ENCODE peak calls at places on chromosomes 4 and X, in five cellular contexts. X is AG10803, L is MM.1S, M is heart left ventricle, U is prostate gland. H is an unnamed sample.

GRCh38 chrX:69136546-69137331 is 28.5 kb downstream of the PJA1 start:
- DNase-seq in L (no peak), U (no peak), M (peak), X (no peak), H (peak)

GRCh38 chrX:133792198-133792953 is 193.0 kb downstream of the GPC3 start:
- DNase-seq in U (peak), M (peak), X (peak), L (peak), H (peak)

GRCh38 chr4:12852338-12853307 is 631.5 kb downstream of the RAB28 start:
- DNase-seq in L (peak), X (peak), M (no peak), U (peak), H (peak)

GRCh38 chr4:176883681-176884418 is 91.1 kb upstream of the VEGFC start:
- DNase-seq in U (no peak), L (no peak), X (peak), M (no peak), H (peak)

GRCh38 chr4:41835321-41835995 is 86.9 kb upstream of the PHOX2B start:
- DNase-seq in L (no peak), U (no peak), M (no peak), X (no peak), H (no peak)

GRCh38 chrX:1392376-1393130 is 640 bp upstream of the SLC25A6 start:
- DNase-seq in X (peak), L (peak), U (peak), M (peak), H (peak)

GRCh38 chr4:86307432-86307831 is 52.4 kb downstream of the MAPK10 start:
- DNase-seq in U (no peak), L (no peak), M (no peak), X (peak), H (peak)

GRCh38 chr4:55087016-55087929 is 38.1 kb downstream of the KDR start:
- DNase-seq in M (no peak), L (no peak), X (peak), U (no peak), H (peak)

GRCh38 chrX:153882086-153882498 is 3.9 kb downstream of the L1CAM start:
- DNase-seq in U (no peak), M (no peak), X (peak), L (no peak), H (no peak)

GRCh38 chrX:24465524-24465850 is 401 bp downstream of the PDK3 start:
- DNase-seq in X (no peak), M (no peak), L (no peak), U (no peak), H (no peak)
- H3K4me3 ChIP-seq in X (peak), M (peak), L (peak), U (peak), H (peak)

DNA sequence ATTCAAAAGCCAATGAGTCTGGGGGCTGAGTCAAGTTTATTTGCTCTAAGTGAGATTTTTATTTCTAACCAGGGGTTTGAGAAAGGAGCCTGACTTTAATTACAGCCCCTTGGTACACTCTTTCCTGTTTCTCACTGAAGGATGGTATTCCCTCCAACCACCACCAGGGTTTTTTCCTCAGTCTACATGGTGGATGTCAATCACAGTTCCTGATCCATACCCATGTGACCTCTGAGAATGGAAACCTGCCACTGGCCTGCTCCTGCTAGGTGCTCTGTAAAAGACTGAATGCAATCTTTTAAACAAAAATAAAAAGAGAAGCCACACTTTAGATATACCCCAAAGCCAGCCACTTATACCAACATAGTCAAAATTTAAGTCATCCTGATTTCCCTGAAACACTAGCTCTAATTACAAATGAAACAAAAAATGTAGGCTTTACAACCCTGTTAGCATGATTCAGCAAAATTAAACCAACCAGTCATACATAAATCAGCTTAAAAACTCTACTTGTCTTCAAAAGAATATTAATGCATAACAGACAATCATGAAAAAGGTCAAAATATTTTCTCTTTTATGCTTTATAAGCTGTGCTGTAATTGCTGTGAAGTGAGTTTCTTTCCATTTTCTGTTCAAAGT is 112.1 kb upstream of the NWD2 start:
- DNase-seq in X (no peak), U (no peak), L (no peak), M (no peak), H (no peak)
- TF ChIP-seq CTCF in X (no peak), U (no peak), L (no peak), M (peak), H (no peak)

GRCh38 chrX:56804867-56805266 is 75.8 kb downstream of the NBDY start:
- DNase-seq in U (no peak), M (no peak), L (no peak), X (no peak), H (no peak)

GRCh38 chrX:56802428-56802827 is 73.4 kb downstream of the NBDY start:
- DNase-seq in X (no peak), M (no peak), U (no peak), L (no peak), H (no peak)

GRCh38 chrX:56805399-56805798 is 76.4 kb downstream of the NBDY start:
- DNase-seq in U (no peak), X (no peak), L (no peak), M (no peak), H (no peak)

GRCh38 chrX:56803849-56804681 is 75.0 kb downstream of the NBDY start:
- DNase-seq in X (no peak), M (no peak), L (no peak), U (no peak), H (no peak)

GRCh38 chrX:56802921-56803848 is 74.1 kb downstream of the NBDY start:
- DNase-seq in M (peak), U (peak), X (peak), L (peak), H (peak)
- H3K4me3 ChIP-seq in M (peak), U (no peak), X (no peak), L (peak), H (peak)

GRCh38 chr4:1768367-1769034 is 24.6 kb upstream of the FGFR3 start:
- DNase-seq in X (no peak), M (no peak), L (no peak), U (peak), H (no peak)

GRCh38 chr4:1766336-1767057 is 26.6 kb upstream of the FGFR3 start:
- DNase-seq in U (no peak), X (no peak), M (no peak), L (no peak), H (no peak)

GRCh38 chr4:1769692-1770091 is 23.4 kb upstream of the FGFR3 start:
- DNase-seq in U (no peak), M (no peak), L (no peak), X (no peak), H (no peak)

GRCh38 chr4:1767058-1767769 is 25.9 kb upstream of the FGFR3 start:
- DNase-seq in L (no peak), M (no peak), U (no peak), X (peak), H (no peak)

GRCh38 chr4:1767770-1768366 is 25.2 kb upstream of the FGFR3 start:
- DNase-seq in M (no peak), L (peak), X (peak), U (no peak), H (peak)
- TF ChIP-seq CTCF in M (no peak), L (peak), X (peak), U (peak), H (peak)

GRCh38 chr4:128455076-128455345 is 167.4 kb upstream of the PGRMC2 start:
- DNase-seq in X (no peak), M (no peak), U (no peak), L (no peak), H (no peak)
- H3K4me3 ChIP-seq in X (no peak), M (no peak), U (no peak), L (no peak), H (no peak)

GRCh38 chr4:169723207-169723606 is 34.5 kb downstream of the HPF1 start:
- DNase-seq in L (no peak), X (peak), U (no peak), M (no peak), H (no peak)
- TF ChIP-seq CTCF in L (no peak), X (no peak), U (no peak), M (no peak), H (peak)